ENCODE peak calls at places on chromosome 13, in nine cellular contexts. One of them, this sample, is unnamed.

GRCh38 chr13:111937763-111938375 is 129.1 kb upstream of the SOX1 start:
- DNase-seq in uterus: no peak
- DNase-seq in nephron progenitor cell: no peak
- DNase-seq in HFF-Myc: no peak
- DNase-seq in AG10803: no peak
- DNase-seq in cardiac fibroblast: no peak
- DNase-seq in DND-41: no peak
- DNase-seq in suprapubic skin: no peak
- DNase-seq in glutamatergic neuron: peak; percentile 29
- DNase-seq in this sample: no peak

GRCh38 chr13:52830946-52831345 is 17.5 kb downstream of the PCDH8 start:
- DNase-seq in uterus: no peak
- DNase-seq in nephron progenitor cell: no peak
- DNase-seq in HFF-Myc: no peak
- DNase-seq in AG10803: no peak
- DNase-seq in cardiac fibroblast: no peak
- DNase-seq in DND-41: no peak
- DNase-seq in suprapubic skin: no peak
- DNase-seq in glutamatergic neuron: no peak
- DNase-seq in this sample: no peak

GRCh38 chr13:45325806-45326205 is 15.2 kb downstream of the TPT1 start:
- DNase-seq in uterus: no peak
- DNase-seq in nephron progenitor cell: no peak
- DNase-seq in HFF-Myc: peak; percentile 81
- DNase-seq in AG10803: peak; percentile 83
- DNase-seq in cardiac fibroblast: peak; percentile 94
- DNase-seq in DND-41: no peak
- DNase-seq in suprapubic skin: no peak
- DNase-seq in glutamatergic neuron: peak; percentile 27
- DNase-seq in this sample: no peak

GRCh38 chr13:40101708-40102359 is 446.4 kb downstream of the COG6 start:
- DNase-seq in uterus: no peak
- DNase-seq in nephron progenitor cell: no peak
- DNase-seq in HFF-Myc: no peak
- DNase-seq in AG10803: no peak
- DNase-seq in cardiac fibroblast: no peak
- DNase-seq in DND-41: no peak
- DNase-seq in suprapubic skin: no peak
- DNase-seq in glutamatergic neuron: no peak
- DNase-seq in this sample: no peak

GRCh38 chr13:113022391-113023216 is 53.6 kb downstream of the MCF2L start:
- DNase-seq in uterus: no peak
- DNase-seq in nephron progenitor cell: peak; percentile 52
- DNase-seq in HFF-Myc: no peak
- DNase-seq in AG10803: no peak
- DNase-seq in cardiac fibroblast: no peak
- DNase-seq in DND-41: no peak
- DNase-seq in suprapubic skin: no peak
- DNase-seq in glutamatergic neuron: no peak
- DNase-seq in this sample: no peak

GRCh38 chr13:83499286-83499685 is 383.0 kb downstream of the SLITRK1 start:
- DNase-seq in uterus: no peak
- DNase-seq in nephron progenitor cell: no peak
- DNase-seq in HFF-Myc: no peak
- DNase-seq in AG10803: no peak
- DNase-seq in cardiac fibroblast: peak; percentile 1
- DNase-seq in DND-41: no peak
- DNase-seq in suprapubic skin: no peak
- DNase-seq in glutamatergic neuron: no peak
- DNase-seq in this sample: no peak

GRCh38 chr13:46896346-46897138 is at the start of gene HTR2A:
- DNase-seq in uterus: peak; percentile 28
- DNase-seq in nephron progenitor cell: peak; percentile 36
- DNase-seq in HFF-Myc: no peak
- DNase-seq in AG10803: peak; percentile 46
- DNase-seq in cardiac fibroblast: peak; percentile 33
- DNase-seq in DND-41: peak; percentile 22
- DNase-seq in suprapubic skin: no peak
- DNase-seq in glutamatergic neuron: no peak
- DNase-seq in this sample: no peak

GRCh38 chr13:106513608-106514007 is 21.9 kb downstream of the EFNB2 start:
- DNase-seq in uterus: no peak
- DNase-seq in nephron progenitor cell: no peak
- DNase-seq in HFF-Myc: no peak
- DNase-seq in AG10803: no peak
- DNase-seq in cardiac fibroblast: no peak
- DNase-seq in DND-41: no peak
- DNase-seq in suprapubic skin: no peak
- DNase-seq in glutamatergic neuron: no peak
- DNase-seq in this sample: no peak

GRCh38 chr13:42039457-42039945 is 8.9 kb upstream of the DGKH start:
- DNase-seq in uterus: no peak
- DNase-seq in nephron progenitor cell: no peak
- DNase-seq in HFF-Myc: no peak
- DNase-seq in AG10803: no peak
- DNase-seq in cardiac fibroblast: no peak
- DNase-seq in DND-41: no peak
- DNase-seq in suprapubic skin: no peak
- DNase-seq in glutamatergic neuron: no peak
- DNase-seq in this sample: no peak

GRCh38 chr13:72004975-72005374 is 138.0 kb upstream of the DACH1 start:
- DNase-seq in uterus: no peak
- DNase-seq in nephron progenitor cell: no peak
- DNase-seq in HFF-Myc: no peak
- DNase-seq in AG10803: peak; percentile 73
- DNase-seq in cardiac fibroblast: peak; percentile 84
- DNase-seq in DND-41: no peak
- DNase-seq in suprapubic skin: no peak
- DNase-seq in glutamatergic neuron: no peak
- DNase-seq in this sample: peak; percentile 91

GRCh38 chr13:30256713-30257432 is 50.5 kb downstream of the KATNAL1 start:
- DNase-seq in uterus: no peak
- DNase-seq in nephron progenitor cell: no peak
- DNase-seq in HFF-Myc: no peak
- DNase-seq in AG10803: peak; percentile 43
- DNase-seq in cardiac fibroblast: peak; percentile 9
- DNase-seq in DND-41: no peak
- DNase-seq in suprapubic skin: no peak
- DNase-seq in glutamatergic neuron: no peak
- DNase-seq in this sample: no peak
- TF ChIP-seq CTCF in uterus: peak; percentile 17
- TF ChIP-seq CTCF in nephron progenitor cell: no peak
- TF ChIP-seq CTCF in HFF-Myc: no peak
- TF ChIP-seq CTCF in AG10803: peak; percentile 43
- TF ChIP-seq CTCF in cardiac fibroblast: no peak
- TF ChIP-seq CTCF in DND-41: peak; percentile 11
- TF ChIP-seq CTCF in suprapubic skin: no peak
- TF ChIP-seq CTCF in glutamatergic neuron: no peak
- TF ChIP-seq CTCF in this sample: no peak

GRCh38 chr13:77337159-77337558 is 10.3 kb upstream of the MYCBP2 start:
- DNase-seq in uterus: no peak
- DNase-seq in nephron progenitor cell: no peak
- DNase-seq in HFF-Myc: no peak
- DNase-seq in AG10803: no peak
- DNase-seq in cardiac fibroblast: no peak
- DNase-seq in DND-41: no peak
- DNase-seq in suprapubic skin: no peak
- DNase-seq in glutamatergic neuron: no peak
- DNase-seq in this sample: no peak
- TF ChIP-seq CTCF in uterus: no peak
- TF ChIP-seq CTCF in nephron progenitor cell: no peak
- TF ChIP-seq CTCF in HFF-Myc: no peak
- TF ChIP-seq CTCF in AG10803: no peak
- TF ChIP-seq CTCF in cardiac fibroblast: no peak
- TF ChIP-seq CTCF in DND-41: no peak
- TF ChIP-seq CTCF in suprapubic skin: no peak
- TF ChIP-seq CTCF in glutamatergic neuron: no peak
- TF ChIP-seq CTCF in this sample: no peak

GRCh38 chr13:35714096-35714495 is 237.6 kb upstream of the MAB21L1 start:
- DNase-seq in uterus: no peak
- DNase-seq in nephron progenitor cell: no peak
- DNase-seq in HFF-Myc: no peak
- DNase-seq in AG10803: no peak
- DNase-seq in cardiac fibroblast: no peak
- DNase-seq in DND-41: no peak
- DNase-seq in suprapubic skin: no peak
- DNase-seq in glutamatergic neuron: no peak
- DNase-seq in this sample: no peak

GRCh38 chr13:35714588-35714987 is 238.1 kb upstream of the MAB21L1 start:
- DNase-seq in uterus: no peak
- DNase-seq in nephron progenitor cell: no peak
- DNase-seq in HFF-Myc: no peak
- DNase-seq in AG10803: no peak
- DNase-seq in cardiac fibroblast: no peak
- DNase-seq in DND-41: no peak
- DNase-seq in suprapubic skin: no peak
- DNase-seq in glutamatergic neuron: peak; percentile 72
- DNase-seq in this sample: no peak

GRCh38 chr13:35711909-35712308 is 235.4 kb upstream of the MAB21L1 start:
- DNase-seq in uterus: no peak
- DNase-seq in nephron progenitor cell: no peak
- DNase-seq in HFF-Myc: no peak
- DNase-seq in AG10803: no peak
- DNase-seq in cardiac fibroblast: no peak
- DNase-seq in DND-41: no peak
- DNase-seq in suprapubic skin: no peak
- DNase-seq in glutamatergic neuron: no peak
- DNase-seq in this sample: no peak

GRCh38 chr13:35716186-35716585 is 239.7 kb upstream of the MAB21L1 start:
- DNase-seq in uterus: no peak
- DNase-seq in nephron progenitor cell: no peak
- DNase-seq in HFF-Myc: no peak
- DNase-seq in AG10803: peak; percentile 91
- DNase-seq in cardiac fibroblast: peak; percentile 44
- DNase-seq in DND-41: no peak
- DNase-seq in suprapubic skin: no peak
- DNase-seq in glutamatergic neuron: no peak
- DNase-seq in this sample: no peak

DNA sequence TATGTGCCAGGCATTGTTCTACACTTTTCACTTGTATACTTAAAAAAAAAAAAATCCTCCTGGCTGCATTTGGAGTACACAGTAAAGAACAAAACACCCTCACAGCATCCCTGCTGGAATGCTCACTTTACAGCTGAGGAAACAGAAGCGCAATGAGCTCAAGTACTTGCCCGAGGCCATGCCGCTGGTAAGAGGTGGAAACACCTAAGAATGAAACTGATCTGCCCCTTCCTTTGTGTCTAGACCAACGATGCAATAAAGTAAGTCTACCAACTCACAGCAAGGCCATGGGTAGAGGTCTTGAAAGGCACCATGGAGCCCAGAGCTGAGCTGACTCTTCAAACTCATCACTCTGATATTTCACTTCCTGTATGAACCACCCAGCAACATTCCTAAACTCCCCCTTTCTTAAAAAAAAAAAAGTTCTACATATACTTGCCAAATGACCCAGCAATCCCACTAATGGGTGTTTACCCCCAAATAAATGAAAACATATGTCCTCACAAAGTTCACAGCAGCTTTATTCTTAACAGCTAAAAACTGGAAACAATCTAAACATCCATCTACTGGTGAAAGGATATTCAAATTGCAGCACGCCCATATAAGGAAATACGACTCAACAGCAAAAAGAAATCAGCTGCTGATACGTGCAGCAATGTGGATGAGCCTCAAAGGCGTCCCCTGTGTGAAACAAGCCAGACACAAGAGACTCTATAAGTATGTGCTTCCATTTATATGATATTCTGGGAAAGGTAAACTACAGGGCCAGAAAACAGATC is 236.6 kb upstream of the MAB21L1 start:
- DNase-seq in uterus: no peak
- DNase-seq in nephron progenitor cell: no peak
- DNase-seq in HFF-Myc: peak; percentile 97
- DNase-seq in AG10803: peak; percentile 95
- DNase-seq in cardiac fibroblast: peak; percentile 42
- DNase-seq in DND-41: no peak
- DNase-seq in suprapubic skin: no peak
- DNase-seq in glutamatergic neuron: no peak
- DNase-seq in this sample: no peak
- TF ChIP-seq CTCF in uterus: no peak
- TF ChIP-seq CTCF in nephron progenitor cell: no peak
- TF ChIP-seq CTCF in HFF-Myc: no peak
- TF ChIP-seq CTCF in AG10803: peak; percentile 14
- TF ChIP-seq CTCF in cardiac fibroblast: no peak
- TF ChIP-seq CTCF in DND-41: no peak
- TF ChIP-seq CTCF in suprapubic skin: no peak
- TF ChIP-seq CTCF in glutamatergic neuron: no peak
- TF ChIP-seq CTCF in this sample: no peak

DNA sequence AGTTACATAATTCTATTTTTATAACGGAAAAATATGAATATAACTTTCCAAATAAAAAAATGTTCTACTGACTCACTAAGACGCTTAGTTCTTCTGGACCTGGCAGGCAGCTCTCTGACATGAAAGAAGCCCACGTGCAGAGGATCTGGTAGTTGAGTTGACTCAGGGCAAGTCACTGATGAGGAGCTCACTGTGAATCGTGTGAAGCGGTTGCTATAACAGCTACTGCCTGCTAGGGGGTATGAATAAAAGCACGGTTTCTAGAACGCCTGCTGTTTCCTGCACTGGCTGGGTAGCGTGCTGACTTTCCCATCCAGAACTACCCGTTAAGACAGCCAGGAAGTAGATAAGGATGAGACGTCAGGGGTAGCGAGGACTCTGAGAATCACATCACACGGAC is 54.7 kb upstream of the WASF3 start:
- DNase-seq in uterus: no peak
- DNase-seq in nephron progenitor cell: no peak
- DNase-seq in HFF-Myc: peak; percentile 36
- DNase-seq in AG10803: peak; percentile 86
- DNase-seq in cardiac fibroblast: peak; percentile 95
- DNase-seq in DND-41: no peak
- DNase-seq in suprapubic skin: no peak
- DNase-seq in glutamatergic neuron: no peak
- DNase-seq in this sample: no peak
- TF ChIP-seq CTCF in uterus: no peak
- TF ChIP-seq CTCF in nephron progenitor cell: no peak
- TF ChIP-seq CTCF in HFF-Myc: no peak
- TF ChIP-seq CTCF in AG10803: peak; percentile 50
- TF ChIP-seq CTCF in cardiac fibroblast: peak; percentile 37
- TF ChIP-seq CTCF in DND-41: no peak
- TF ChIP-seq CTCF in suprapubic skin: peak; percentile 10
- TF ChIP-seq CTCF in glutamatergic neuron: no peak
- TF ChIP-seq CTCF in this sample: no peak

GRCh38 chr13:73171926-73172325 is 113.1 kb downstream of the KLF5 start:
- DNase-seq in uterus: no peak
- DNase-seq in nephron progenitor cell: no peak
- DNase-seq in HFF-Myc: no peak
- DNase-seq in AG10803: no peak
- DNase-seq in cardiac fibroblast: peak; percentile 57
- DNase-seq in DND-41: no peak
- DNase-seq in suprapubic skin: no peak
- DNase-seq in glutamatergic neuron: no peak
- DNase-seq in this sample: no peak
- TF ChIP-seq CTCF in uterus: no peak
- TF ChIP-seq CTCF in nephron progenitor cell: no peak
- TF ChIP-seq CTCF in HFF-Myc: no peak
- TF ChIP-seq CTCF in AG10803: no peak
- TF ChIP-seq CTCF in cardiac fibroblast: peak; percentile 25
- TF ChIP-seq CTCF in DND-41: no peak
- TF ChIP-seq CTCF in suprapubic skin: no peak
- TF ChIP-seq CTCF in glutamatergic neuron: no peak
- TF ChIP-seq CTCF in this sample: no peak

This sample was measured in astrocyte of the cerebellum.